ENCODE peak calls at places on chromosome 19, in five cellular contexts. Y is body of pancreas, F is dorsolateral prefrontal cortex, Q is HAP-1, L is iPS DF 6.9. Z is an unnamed sample.
A peak's percentile ranks its signal among the peaks of the same experiment; 100 is the strongest.

GRCh38 chr19:32339988-32340874 is 5.2 kb upstream of the ZNF507 start:
- DNase-seq in Y (peak; percentile 70), F (no peak), Q (peak; percentile 29), L (no peak), Z (no peak)

GRCh38 chr19:46350758-46351159 is 3.9 kb downstream of the PPP5C start:
- DNase-seq in Y (no peak), F (no peak), Q (no peak), L (no peak), Z (no peak)

GRCh38 chr19:11279505-11280236 is 16.3 kb upstream of the TSPAN16 start:
- DNase-seq in Y (no peak), F (no peak), Q (no peak), L (no peak), Z (no peak)

GRCh38 chr19:33409906-33410685 is 36.6 kb downstream of the CEBPG start:
- DNase-seq in Y (no peak), F (no peak), Q (no peak), L (no peak), Z (no peak)

GRCh38 chr19:4649392-4650094 is 10.2 kb downstream of the TNFAIP8L1 start:
- DNase-seq in Y (no peak), F (no peak), Q (no peak), L (no peak), Z (no peak)

GRCh38 chr19:12544401-12544876 is 6.8 kb downstream of the ZNF564 start:
- DNase-seq in Y (no peak), F (no peak), Q (no peak), L (no peak), Z (no peak)

GRCh38 chr19:10036601-10037071 is 23.4 kb downstream of the RDH8 start:
- DNase-seq in Y (peak; percentile 72), F (no peak), Q (no peak), L (no peak), Z (no peak)

GRCh38 chr19:37078717-37079032 is 442 bp downstream of the ZNF420 start:
- DNase-seq in Y (no peak), F (no peak), Q (no peak), L (no peak), Z (no peak)

GRCh38 chr19:38061294-38061693 is 154.3 kb downstream of the SIPA1L3 start:
- DNase-seq in Y (no peak), F (no peak), Q (no peak), L (no peak), Z (no peak)

GRCh38 chr19:52648336-52648990 is 10.3 kb upstream of the ZNF83 start:
- DNase-seq in Y (no peak), F (no peak), Q (no peak), L (no peak), Z (no peak)

GRCh38 chr19:918481-919156 is 1.5 kb downstream of the KISS1R start:
- DNase-seq in Y (no peak), F (no peak), Q (no peak), L (no peak), Z (no peak)

GRCh38 chr19:6802336-6803035 is 30.0 kb downstream of the VAV1 start:
- DNase-seq in Y (no peak), F (no peak), Q (no peak), L (no peak), Z (no peak)
- H3K4me3 ChIP-seq in Y (no peak overlapping the region), F (no peak overlapping the region), Q (no peak overlapping the region), L (no peak overlapping the region), Z (no peak overlapping the region)

GRCh38 chr19:7917292-7918061 is 2.7 kb upstream of the SNAPC2 start:
- DNase-seq in Y (peak; percentile 48), F (no peak), Q (peak; percentile 57), L (no peak), Z (no peak)
- H3K4me3 ChIP-seq in Y (no peak overlapping the region), F (peak overlapping the region; percentile 79), Q (no peak overlapping the region), L (peak overlapping the region; percentile 55), Z (peak overlapping the region; percentile 50)

DNA sequence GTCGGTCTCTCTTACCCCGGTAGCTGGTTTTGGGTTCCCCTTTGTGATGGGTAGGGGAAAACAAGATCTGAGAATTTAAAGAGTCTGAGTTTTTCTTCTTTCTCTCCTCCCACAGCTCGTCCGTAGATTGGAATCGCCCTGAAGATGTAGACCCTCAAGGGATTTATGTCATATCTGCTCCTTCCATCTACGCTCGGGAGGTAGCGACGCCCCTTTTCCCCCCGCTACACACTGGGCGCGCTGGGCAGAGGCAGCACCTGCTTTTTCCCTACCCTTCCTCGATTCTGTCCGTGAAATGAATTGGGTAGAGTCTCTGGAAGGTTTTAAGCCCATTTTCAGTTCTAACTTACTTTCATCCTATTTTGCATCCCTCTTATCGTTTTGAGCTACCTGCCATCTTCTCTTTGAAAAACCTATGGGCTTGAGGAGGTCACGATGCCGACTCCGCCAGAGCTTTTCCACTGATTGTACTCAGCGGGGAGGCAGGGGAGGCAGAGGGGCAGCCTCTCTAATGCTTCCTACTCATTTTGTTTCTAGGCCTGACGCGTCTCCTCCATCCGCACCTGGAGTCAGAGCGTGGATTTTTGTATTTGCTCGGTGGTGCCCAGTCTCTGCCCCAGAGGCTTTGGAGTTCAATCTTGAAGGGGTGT is 7.1 kb upstream of the SELENOV start:
- DNase-seq in Y (no peak), F (no peak), Q (no peak), L (no peak), Z (no peak)
- H3K4me3 ChIP-seq in Y (no peak overlapping the region), F (peak overlapping the region; percentile 67), Q (peak overlapping the region; percentile 55), L (peak overlapping the region; percentile 41), Z (peak overlapping the region; percentile 63)

DNA sequence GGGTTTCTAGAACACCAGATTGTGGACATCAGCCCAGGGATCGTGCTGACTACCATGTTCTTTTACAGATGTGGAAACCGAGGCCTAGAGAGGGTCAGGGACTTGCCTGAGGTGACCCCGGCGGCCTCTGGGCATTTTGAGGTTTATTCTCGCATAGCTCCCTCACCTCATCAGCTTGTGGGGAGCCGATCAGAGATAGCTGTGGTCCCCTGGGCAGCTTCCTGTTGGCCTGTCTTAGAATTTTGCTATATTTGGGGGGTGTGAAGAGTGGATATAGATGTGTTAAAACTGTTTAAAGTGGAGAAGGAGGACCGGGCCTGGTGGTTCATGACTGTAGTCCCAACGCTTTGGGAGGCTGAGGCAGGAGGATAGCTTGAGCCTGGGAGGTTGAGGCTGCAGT is 6.9 kb downstream of the ARHGEF1 start:
- DNase-seq in Y (no peak), F (no peak), Q (no peak), L (no peak), Z (no peak)
- H3K4me3 ChIP-seq in Y (no peak overlapping the region), F (no peak overlapping the region), Q (no peak overlapping the region), L (no peak overlapping the region), Z (no peak overlapping the region)

GRCh38 chr19:16033721-16034120 is 42.6 kb upstream of the TPM4 start:
- DNase-seq in Y (no peak), F (no peak), Q (no peak), L (no peak), Z (no peak)

GRCh38 chr19:16036397-16036925 is 39.8 kb upstream of the TPM4 start:
- DNase-seq in Y (no peak), F (no peak), Q (no peak), L (no peak), Z (no peak)

GRCh38 chr19:16035601-16036297 is 40.5 kb upstream of the TPM4 start:
- DNase-seq in Y (no peak), F (no peak), Q (no peak), L (no peak), Z (no peak)

GRCh38 chr19:16034180-16034579 is 42.1 kb upstream of the TPM4 start:
- DNase-seq in Y (no peak), F (no peak), Q (no peak), L (no peak), Z (no peak)

GRCh38 chr19:16034958-16035560 is 41.2 kb upstream of the TPM4 start:
- DNase-seq in Y (no peak), F (peak; percentile 37), Q (no peak), L (no peak), Z (no peak)
- H3K4me3 ChIP-seq in Y (no peak overlapping the region), F (no peak overlapping the region), Q (no peak overlapping the region), L (no peak overlapping the region), Z (no peak overlapping the region)

DNA sequence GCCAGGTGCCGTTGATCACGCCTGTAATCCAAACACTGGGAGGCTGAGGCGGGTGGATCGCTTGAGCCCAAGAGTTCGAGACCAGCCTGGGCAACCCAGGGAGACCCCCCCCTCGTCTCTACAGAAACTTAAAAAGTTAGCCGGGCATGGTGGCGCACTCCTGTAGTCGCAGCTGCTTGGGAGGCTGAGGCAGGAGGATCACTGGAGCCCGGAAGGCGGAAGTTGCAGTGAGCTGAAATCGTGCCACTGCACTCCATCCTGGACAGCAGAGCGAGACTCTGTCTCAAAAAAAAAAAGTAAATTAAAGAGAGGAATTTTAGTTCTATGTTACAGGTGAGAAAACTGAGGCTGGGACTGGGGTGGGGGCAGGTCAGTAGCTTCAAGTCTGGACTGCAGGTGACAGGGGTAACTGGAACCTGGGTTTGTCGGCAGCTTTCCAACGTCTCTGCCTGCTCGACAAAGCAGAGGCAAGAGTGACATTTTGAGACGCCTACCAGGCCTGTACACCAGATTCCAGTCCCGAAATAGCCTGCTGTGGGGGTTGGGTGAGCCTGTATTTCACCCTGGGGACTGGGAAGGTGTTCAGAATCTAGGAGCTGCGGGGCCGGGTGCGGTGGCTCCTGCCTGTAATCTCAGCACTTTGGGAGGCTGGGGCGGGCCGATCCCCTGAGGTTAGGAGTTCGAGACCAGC is 1.2 kb downstream of the SELENOW start:
- DNase-seq in Y (peak; percentile 43), F (no peak), Q (no peak), L (no peak), Z (no peak)
- H3K4me3 ChIP-seq in Y (no peak overlapping the region), F (peak overlapping the region; percentile 98), Q (peak overlapping the region; percentile 93), L (peak overlapping the region; percentile 94), Z (peak overlapping the region; percentile 82)

GRCh38 chr19:48635966-48636858 is 967 bp downstream of the DBP start:
- DNase-seq in Y (no peak), F (no peak), Q (no peak), L (no peak), Z (no peak)

GRCh38 chr19:48635263-48635965 is 1.8 kb downstream of the DBP start:
- DNase-seq in Y (peak; percentile 73), F (no peak), Q (peak; percentile 56), L (no peak), Z (no peak)

GRCh38 chr19:48637449-48637947 is 319 bp upstream of the DBP start:
- DNase-seq in Y (peak; percentile 100), F (peak; percentile 99), Q (peak; percentile 99), L (peak; percentile 97), Z (peak; percentile 92)

GRCh38 chr19:48637948-48638830 is 1.0 kb upstream of the DBP start:
- DNase-seq in Y (peak; percentile 91), F (peak; percentile 87), Q (peak; percentile 84), L (no peak), Z (peak; percentile 64)

DNA sequence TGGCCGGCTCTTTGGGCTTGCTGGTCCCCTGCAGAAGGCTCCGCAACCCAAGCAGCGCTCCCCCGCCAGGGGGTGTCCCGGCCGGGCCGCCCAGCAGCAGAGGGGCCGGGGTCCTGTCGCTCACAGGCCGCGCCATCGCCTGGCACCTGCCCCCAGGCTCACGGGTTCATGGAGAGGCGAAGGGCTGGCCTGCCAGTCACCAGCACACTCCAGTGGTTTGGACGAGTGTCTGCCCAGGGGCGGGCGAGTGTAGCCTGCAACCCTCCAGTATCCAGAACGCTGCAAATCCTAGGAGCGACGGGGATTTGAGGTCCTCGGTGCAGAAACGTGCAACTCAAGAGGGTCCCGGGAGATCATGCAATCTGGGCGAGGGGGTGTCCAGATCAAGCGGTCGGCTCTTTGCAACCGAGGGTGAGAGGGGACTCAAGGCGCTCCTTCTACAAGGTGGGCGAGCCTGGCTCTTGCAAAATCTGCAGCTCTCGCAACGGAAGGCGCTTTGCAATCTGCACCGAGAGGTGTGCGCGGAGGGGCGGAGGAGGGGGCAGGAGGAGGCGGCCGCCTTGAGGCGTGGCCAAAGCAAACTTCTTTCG is at the start of gene DBP:
- DNase-seq in Y (no peak), F (no peak), Q (no peak), L (no peak), Z (no peak)
- H3K4me3 ChIP-seq in Y (peak within 1 kb of the TSS; percentile 62), F (peak within 1 kb of the TSS; percentile 79), Q (peak within 1 kb of the TSS; percentile 66), L (peak within 1 kb of the TSS; percentile 58), Z (peak within 1 kb of the TSS; percentile 59)